ENCODE peak calls at places on chromosomes 11 and 22, in eight cellular contexts. X is tibial nerve, Q is D721Med, T is neural crest cell, D is dorsolateral prefrontal cortex, N is thoracic aorta, K is AG09309, G is GM12865. S is an unnamed sample.
A peak's percentile ranks its signal among the peaks of the same experiment; 100 is the strongest.

GRCh38 chr22:26942301-26942927 is 285.0 kb downstream of the MIAT start:
- DNase-seq in X (no peak), T (no peak), N (no peak), K (peak; percentile 0), G (no peak), Q (no peak), D (no peak), S (no peak)

GRCh38 chr11:70541176-70541575 is 142.8 kb downstream of the CTTN start:
- DNase-seq in X (no peak), G (no peak), Q (no peak), N (no peak), T (no peak), D (no peak), K (no peak), S (peak; percentile 6)

GRCh38 chr22:44263547-44263946 is 49.2 kb downstream of the SHISAL1 start:
- DNase-seq in G (no peak), D (no peak), T (no peak), N (no peak), Q (no peak), K (no peak), X (no peak), S (no peak)

GRCh38 chr11:9753031-9753430 is 89.2 kb downstream of the SWAP70 start:
- DNase-seq in Q (no peak), T (no peak), N (no peak), K (no peak), D (no peak), X (no peak), G (no peak), S (no peak)

GRCh38 chr11:110896358-110896757 is 184.1 kb upstream of the ARHGAP20 start:
- DNase-seq in X (no peak), T (no peak), N (no peak), D (no peak), K (peak; percentile 28), G (no peak), Q (no peak), S (no peak)

GRCh38 chr11:92269021-92269420 is 44.4 kb downstream of the FAT3 start:
- DNase-seq in K (no peak), X (no peak), Q (no peak), N (no peak), G (no peak), D (no peak), T (no peak), S (no peak)

GRCh38 chr22:45468872-45469572 is 33.7 kb upstream of the FBLN1 start:
- DNase-seq in N (no peak), G (no peak), K (no peak), X (no peak), Q (no peak), T (no peak), D (no peak), S (no peak)

GRCh38 chr11:43784866-43785265 is 95.8 kb upstream of the ALKBH3 start:
- DNase-seq in N (no peak), D (no peak), X (no peak), Q (no peak), G (no peak), K (no peak), T (no peak), S (no peak)

GRCh38 chr11:64284048-64284961 is at the start of gene BAD:
- DNase-seq in D (peak; percentile 97), T (peak; percentile 85), X (peak; percentile 91), G (peak; percentile 96), Q (peak; percentile 96), N (peak; percentile 84), K (no peak), S (peak; percentile 96)

GRCh38 chr11:129992161-129992944 is 10.3 kb downstream of the PRDM10 start:
- DNase-seq in T (no peak), N (no peak), K (no peak), X (no peak), D (no peak), Q (no peak), G (peak; percentile 54), S (peak; percentile 37)

GRCh38 chr11:46413755-46414465 is 22.3 kb upstream of the CHRM4 start:
- DNase-seq in T (no peak), D (no peak), X (no peak), N (no peak), Q (no peak), K (no peak), G (no peak), S (no peak)

GRCh38 chr11:67389477-67389876 is 2.3 kb upstream of the RAD9A start:
- DNase-seq in N (no peak), D (no peak), K (no peak), T (peak; percentile 64), X (no peak), Q (no peak), G (peak; percentile 69), S (peak; percentile 80)

GRCh38 chr11:87092159-87092558 is 54.4 kb downstream of the TMEM135 start:
- DNase-seq in D (no peak), K (no peak), Q (no peak), G (no peak), X (no peak), N (no peak), T (no peak), S (no peak)

GRCh38 chr11:41206388-41206787 is 253.1 kb downstream of the LRRC4C start:
- DNase-seq in K (no peak), N (no peak), G (no peak), Q (no peak), D (no peak), T (no peak), X (no peak), S (no peak)

DNA sequence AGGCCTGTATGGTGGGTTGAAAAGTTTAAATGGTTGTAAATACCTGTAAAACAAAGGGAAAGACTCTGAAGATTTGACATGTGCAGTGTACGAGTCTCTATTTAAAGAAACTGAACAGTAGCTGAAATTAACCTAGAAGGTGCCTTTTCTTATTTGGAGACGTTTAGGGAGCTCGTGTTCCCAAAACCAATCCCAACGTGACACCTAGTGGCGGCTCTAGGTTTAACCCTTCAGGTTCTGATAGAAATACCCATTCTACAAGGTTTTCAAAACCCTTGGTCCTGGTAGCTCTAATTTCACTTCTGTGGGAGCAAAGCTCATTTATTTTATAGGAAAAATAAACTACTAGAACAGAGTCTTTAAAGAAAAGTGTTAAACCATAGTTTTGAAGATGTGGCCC is 258.3 kb downstream of the LRRC4C start:
- DNase-seq in K (no peak), N (no peak), G (peak; percentile 59), T (peak; percentile 65), D (peak; percentile 56), Q (no peak), X (no peak), S (peak; percentile 73)
- TF ChIP-seq CTCF in K (no peak), N (no peak), G (peak; percentile 57), T (peak; percentile 80), D (peak; percentile 70), Q (peak; percentile 76), X (no peak), S (peak; percentile 75)

GRCh38 chr11:107665016-107665415 is 46.8 kb downstream of the SLN start:
- DNase-seq in X (no peak), Q (no peak), K (no peak), G (no peak), N (no peak), T (no peak), D (no peak), S (no peak)

GRCh38 chr11:107659310-107659709 is 52.5 kb downstream of the SLN start:
- DNase-seq in N (no peak), K (no peak), D (no peak), X (no peak), T (no peak), Q (no peak), G (no peak), S (no peak)

GRCh38 chr11:107666911-107667568 is 44.8 kb downstream of the SLN start:
- DNase-seq in T (no peak), D (no peak), G (no peak), Q (no peak), K (no peak), N (no peak), X (no peak), S (no peak)

GRCh38 chr11:107661656-107662055 is 50.2 kb downstream of the SLN start:
- DNase-seq in K (no peak), N (no peak), X (no peak), T (no peak), D (no peak), Q (no peak), G (no peak), S (no peak)
- TF ChIP-seq CTCF in K (no peak), N (no peak), X (no peak), T (no peak), D (no peak), Q (no peak), G (no peak), S (no peak)

GRCh38 chr22:25027959-25028840 is 75.7 kb downstream of the KIAA1671 start:
- DNase-seq in T (peak; percentile 41), Q (no peak), X (peak; percentile 29), G (no peak), N (no peak), D (no peak), K (no peak), S (peak; percentile 77)
- TF ChIP-seq CTCF in T (peak; percentile 51), Q (peak; percentile 64), X (peak; percentile 39), G (peak; percentile 19), N (peak; percentile 39), D (peak; percentile 35), K (no peak), S (peak; percentile 63)

GRCh38 chr11:47756208-47756607 is 10.9 kb downstream of the FNBP4 start:
- DNase-seq in K (no peak), T (no peak), N (no peak), G (no peak), X (no peak), D (no peak), Q (no peak), S (no peak)

GRCh38 chr11:47750725-47751124 is 16.4 kb downstream of the FNBP4 start:
- DNase-seq in T (no peak), D (no peak), G (no peak), N (no peak), X (no peak), Q (no peak), K (no peak), S (no peak)
- TF ChIP-seq CTCF in T (no peak), D (no peak), G (no peak), N (no peak), X (no peak), Q (no peak), K (no peak), S (no peak)

GRCh38 chr22:35352214-35353111 is 28.4 kb upstream of the HMOX1 start:
- DNase-seq in X (peak; percentile 35), K (no peak), G (peak; percentile 77), D (peak; percentile 42), N (peak; percentile 62), Q (no peak), T (peak; percentile 21), S (peak; percentile 70)
- TF ChIP-seq CTCF in X (peak; percentile 63), K (peak; percentile 15), G (peak; percentile 28), D (peak; percentile 24), N (no peak), Q (peak; percentile 16), T (peak; percentile 20), S (no peak)

DNA sequence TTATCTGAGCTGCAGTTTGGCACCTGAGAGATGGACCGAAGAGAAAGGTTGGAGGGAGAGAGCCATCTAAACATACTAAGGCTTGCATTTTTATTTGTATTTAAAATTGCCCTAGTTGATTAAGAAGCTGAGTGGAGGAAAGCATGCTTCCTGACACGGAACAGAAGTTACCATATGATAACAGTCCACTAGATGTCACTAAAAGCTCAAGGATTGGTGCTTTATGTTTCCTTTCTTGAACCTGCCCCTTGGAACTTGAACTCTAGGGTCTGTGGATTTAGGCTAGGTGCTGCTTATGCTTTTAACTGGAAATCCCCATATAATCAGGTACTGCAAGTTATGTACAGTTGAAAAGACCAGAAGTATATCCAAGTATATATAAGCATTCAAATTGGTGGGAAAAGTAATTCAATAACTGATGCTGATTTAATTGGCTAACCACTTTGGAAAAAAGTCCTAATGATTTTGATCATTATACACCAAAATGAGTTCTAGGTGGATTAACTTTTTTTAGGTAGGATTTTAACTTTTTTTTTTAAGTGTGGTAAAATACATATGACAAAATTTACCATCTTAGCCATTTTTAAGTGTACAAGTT is 9.5 kb downstream of the RBMXL2 start:
- DNase-seq in D (no peak), T (no peak), G (peak; percentile 68), Q (no peak), K (peak; percentile 11), N (no peak), X (no peak), S (no peak)
- TF ChIP-seq CTCF in D (peak; percentile 73), T (peak; percentile 86), G (peak; percentile 64), Q (peak; percentile 60), K (peak; percentile 62), N (no peak), X (peak; percentile 69), S (peak; percentile 56)